ENCODE peak calls at places on chromosome 6, in seven cellular contexts. W is MM.1S; G is upper lobe of right lung; H is CD8-positive, alpha-beta T cell; J is H9; B is testis; M is HCT116. I is an unnamed sample.

GRCh38 chr6:73866305-73866704 is 170.3 kb downstream of the CD109 start:
- DNase-seq in W (no peak), G (no peak), H (no peak), J (no peak), B (no peak), M (no peak), I (no peak)

GRCh38 chr6:56690519-56691200 is 48.0 kb upstream of the DST start:
- DNase-seq in W (no peak), G (no peak), H (no peak), J (no peak), B (no peak), M (no peak), I (no peak)

GRCh38 chr6:67683960-67684359 is 951.1 kb upstream of the ADGRB3 start:
- DNase-seq in W (no peak), G (no peak), H (no peak), J (no peak), B (no peak), M (no peak), I (no peak)

GRCh38 chr6:20159781-20160540 is 52.3 kb downstream of the MBOAT1 start:
- DNase-seq in W (no peak), G (no peak), H (no peak), J (no peak), B (no peak), M (no peak), I (no peak)

GRCh38 chr6:32252326-32253009 is 28.6 kb upstream of the NOTCH4 start:
- DNase-seq in W (peak; percentile 14), G (no peak), H (no peak), J (no peak), B (no peak), M (no peak), I (no peak)

GRCh38 chr6:131946404-131946991 is 4.7 kb downstream of the CCN2 start:
- DNase-seq in W (peak; percentile 70), G (no peak), H (no peak), J (no peak), B (no peak), M (no peak), I (no peak)

GRCh38 chr6:36309212-36309611 is 27.5 kb downstream of the BNIP5 start:
- DNase-seq in W (no peak), G (no peak), H (no peak), J (no peak), B (peak; percentile 78), M (no peak), I (no peak)

GRCh38 chr6:105135907-105136432 is 43.8 kb downstream of the POPDC3 start:
- DNase-seq in W (no peak), G (no peak), H (no peak), J (no peak), B (no peak), M (no peak), I (no peak)

GRCh38 chr6:84769247-84769646 is 4.8 kb upstream of the TBX18 start:
- DNase-seq in W (no peak), G (no peak), H (no peak), J (no peak), B (no peak), M (no peak), I (no peak)

GRCh38 chr6:3449750-3450305 is 7.0 kb downstream of the SLC22A23 start:
- DNase-seq in W (peak; percentile 26), G (no peak), H (no peak), J (no peak), B (no peak), M (no peak), I (no peak)

GRCh38 chr6:126923807-126924206 is 194.7 kb upstream of the RSPO3 start:
- DNase-seq in W (no peak), G (no peak), H (no peak), J (no peak), B (no peak), M (no peak), I (no peak)

GRCh38 chr6:157732007-157732406 is 91.0 kb upstream of the SNX9 start:
- DNase-seq in W (no peak), G (peak; percentile 21), H (no peak), J (peak; percentile 59), B (no peak), M (no peak), I (no peak)

GRCh38 chr6:143215785-143216184 is 155.1 kb downstream of the AIG1 start:
- DNase-seq in W (no peak), G (no peak), H (no peak), J (no peak), B (no peak), M (no peak), I (no peak)

DNA sequence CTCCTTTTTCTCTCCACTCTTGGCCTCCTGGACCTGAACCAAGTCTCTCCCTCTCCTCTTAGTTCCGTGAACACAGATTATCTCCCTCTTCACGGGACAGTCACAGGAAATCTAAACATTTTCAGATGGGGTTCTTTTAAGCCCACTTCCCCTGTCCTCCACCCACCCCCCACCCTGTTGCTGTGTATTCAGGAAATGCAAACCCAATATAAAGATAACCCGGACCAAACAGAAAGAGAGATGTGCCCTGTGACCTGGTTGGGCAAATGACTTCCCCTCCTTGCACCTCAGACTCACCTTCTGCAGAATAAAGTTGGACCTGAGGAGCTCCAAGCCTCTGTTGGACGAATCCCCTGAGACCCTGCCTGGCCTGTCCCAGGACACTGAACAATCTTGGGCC is 75.9 kb upstream of the MRPS10 start:
- DNase-seq in W (no peak), G (no peak), H (no peak), J (no peak), B (no peak), M (no peak), I (peak; percentile 46)
- H3K27ac ChIP-seq in W (no peak overlapping the region), G (no peak overlapping the region), H (no peak overlapping the region), J (no peak overlapping the region), B (no peak overlapping the region), M (no peak overlapping the region), I (peak overlapping the region; percentile 19)

DNA sequence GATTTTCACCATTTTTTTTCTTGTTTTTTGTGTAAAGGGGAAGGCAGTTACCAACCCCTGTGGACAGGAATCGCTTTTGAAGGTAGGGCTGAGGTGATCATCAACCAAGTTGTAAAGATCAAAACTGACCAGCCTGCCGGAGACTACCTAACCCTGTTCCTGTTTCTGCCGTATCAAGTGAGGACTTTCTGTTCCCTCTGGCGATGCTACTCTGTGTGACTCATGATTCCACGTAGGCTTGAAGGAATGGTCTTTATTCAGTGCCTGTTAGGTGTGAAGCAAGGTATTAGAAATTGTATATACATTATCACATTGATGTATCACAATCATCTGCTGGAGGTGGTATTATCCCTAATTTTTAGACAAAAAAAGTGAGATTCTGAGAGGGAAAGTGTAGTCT is 161.3 kb downstream of the SOX4 start:
- DNase-seq in W (no peak), G (no peak), H (no peak), J (no peak), B (no peak), M (peak; percentile 69), I (no peak)
- H3K4me1 ChIP-seq in W (no peaks in the 10 kb centered on the region), G (peaks cover 14% of the 10 kb centered on the region), H (no peaks in the 10 kb centered on the region), J (peaks cover 17% of the 10 kb centered on the region), B (no peaks in the 10 kb centered on the region), M (peaks cover 33% of the 10 kb centered on the region), I (no peaks in the 10 kb centered on the region)

GRCh38 chr6:40517654-40518053 is 69.5 kb downstream of the LRFN2 start:
- DNase-seq in W (no peak), G (no peak), H (no peak), J (no peak), B (no peak), M (no peak), I (no peak)
- H3K27ac ChIP-seq in W (no peak overlapping the region), G (no peak overlapping the region), H (no peak overlapping the region), J (no peak overlapping the region), B (no peak overlapping the region), M (no peak overlapping the region), I (no peak overlapping the region)

GRCh38 chr6:4932506-4932903 is 71.3 kb downstream of the RPP40 start:
- DNase-seq in W (no peak), G (no peak), H (no peak), J (no peak), B (no peak), M (no peak), I (no peak)
- H3K4me1 ChIP-seq in W (peaks cover 13% of the 10 kb centered on the region), G (no peaks in the 10 kb centered on the region), H (peaks cover 15% of the 10 kb centered on the region), J (peaks cover 16% of the 10 kb centered on the region), B (no peaks in the 10 kb centered on the region), M (peaks cover 12% of the 10 kb centered on the region), I (peaks cover 5% of the 10 kb centered on the region)

DNA sequence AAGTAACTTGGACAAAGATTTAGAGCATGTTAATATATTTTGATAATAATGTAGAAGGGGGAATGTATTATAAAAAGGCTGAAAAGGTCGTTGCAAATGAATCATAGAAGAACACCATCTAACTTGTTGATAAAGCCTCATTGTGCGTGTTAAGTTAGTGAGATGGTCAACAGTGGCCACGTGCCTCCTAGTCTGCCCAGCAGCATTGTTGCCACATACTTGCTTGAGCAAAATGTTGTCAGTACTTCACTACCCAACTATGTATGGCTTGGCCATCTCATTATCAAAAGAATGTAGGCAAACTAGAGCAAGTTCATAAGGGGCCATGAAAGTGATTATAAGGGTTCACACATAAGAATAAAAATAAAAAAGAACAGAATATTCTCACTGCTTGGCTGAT is 84.6 kb downstream of the PHACTR1 start:
- DNase-seq in W (no peak), G (no peak), H (no peak), J (no peak), B (no peak), M (no peak), I (no peak)
- H3K27ac ChIP-seq in W (no peak overlapping the region), G (no peak overlapping the region), H (no peak overlapping the region), J (no peak overlapping the region), B (no peak overlapping the region), M (no peak overlapping the region), I (no peak overlapping the region)

GRCh38 chr6:142011775-142012174 is 121.0 kb upstream of the GJE1 start:
- DNase-seq in W (no peak), G (no peak), H (no peak), J (no peak), B (no peak), M (no peak), I (no peak)

GRCh38 chr6:142009647-142010046 is 123.1 kb upstream of the GJE1 start:
- DNase-seq in W (no peak), G (no peak), H (no peak), J (no peak), B (no peak), M (peak; percentile 98), I (no peak)

GRCh38 chr6:142008776-142009175 is 123.9 kb upstream of the GJE1 start:
- DNase-seq in W (no peak), G (no peak), H (no peak), J (no peak), B (no peak), M (peak; percentile 28), I (no peak)

GRCh38 chr6:142013286-142013685 is 119.4 kb upstream of the GJE1 start:
- DNase-seq in W (no peak), G (no peak), H (no peak), J (no peak), B (no peak), M (peak; percentile 84), I (no peak)

DNA sequence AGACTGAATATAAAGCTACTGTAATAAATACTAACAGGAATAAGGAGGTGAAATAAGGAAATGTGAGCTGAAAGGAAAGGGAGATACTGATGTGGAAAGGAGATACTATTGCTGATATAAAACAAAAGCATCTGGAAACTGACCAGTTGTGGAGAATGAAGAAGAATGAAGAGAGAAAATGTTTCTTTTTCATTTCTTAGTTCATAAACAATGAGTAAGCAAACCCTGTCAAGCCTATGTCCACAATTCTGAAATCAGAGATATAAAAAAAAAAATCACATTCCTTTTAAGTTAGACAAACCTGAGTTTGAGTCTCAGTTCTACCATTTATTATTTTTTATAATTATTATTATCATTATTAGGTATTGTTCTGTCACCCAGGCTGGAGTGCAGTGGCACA is 121.6 kb upstream of the GJE1 start:
- DNase-seq in W (no peak), G (no peak), H (no peak), J (no peak), B (no peak), M (no peak), I (no peak)
- H3K4me1 ChIP-seq in W (no peaks in the 10 kb centered on the region), G (no peaks in the 10 kb centered on the region), H (no peaks in the 10 kb centered on the region), J (peaks cover 3% of the 10 kb centered on the region), B (no peaks in the 10 kb centered on the region), M (peaks cover 80% of the 10 kb centered on the region), I (no peaks in the 10 kb centered on the region)